ENCODE peak calls at places on chromosomes 5 and 9, in eight cellular contexts. R is NCI-H1105; Z is amygdala; B is MV-4-11; P is fibroblast of the conjunctiva; K is stimulated activated CD8-positive, alpha-beta memory T cell treated with anti-CD3 and anti-CD28 coated beads, Interleukin-4, amount 100 ng/mL, for 4 hours; E is T-helper 9 cell; T is amniotic epithelial cell. L is an unnamed sample.

GRCh38 chr5:1137567-1138444 is 25.9 kb upstream of the SLC12A7 start:
- DNase-seq in R (no peak), Z (no peak), B (peak), P (no peak), K (no peak), E (no peak), T (no peak), L (peak)

GRCh38 chr5:150779397-150780179 is 1.0 kb downstream of the SMIM3 start:
- DNase-seq in R (no peak), Z (no peak), B (peak), P (no peak), K (no peak), E (no peak), T (peak), L (no peak)

GRCh38 chr9:137295313-137296213 is 6.5 kb downstream of the NRARP start:
- DNase-seq in R (peak), Z (no peak), B (peak), P (no peak), K (no peak), E (peak), T (no peak), L (peak)

GRCh38 chr9:136617746-136618577 is 44.8 kb upstream of the EGFL7 start:
- DNase-seq in R (no peak), Z (no peak), B (peak), P (no peak), K (no peak), E (no peak), T (no peak), L (no peak)

GRCh38 chr9:132780230-132781007 is 97.7 kb downstream of the AK8 start:
- DNase-seq in R (no peak), Z (no peak), B (no peak), P (no peak), K (no peak), E (no peak), T (peak), L (no peak)

GRCh38 chr9:122020398-122020797 is 72.7 kb downstream of the TTLL11 start:
- DNase-seq in R (no peak), Z (no peak), B (no peak), P (no peak), K (no peak), E (no peak), T (no peak), L (no peak)

GRCh38 chr9:14313378-14313940 is 482 bp downstream of the NFIB start:
- DNase-seq in R (peak), Z (no peak), B (no peak), P (no peak), K (no peak), E (no peak), T (peak), L (peak)

GRCh38 chr5:40436535-40437237 is 243.0 kb upstream of the PTGER4 start:
- DNase-seq in R (no peak), Z (no peak), B (no peak), P (no peak), K (peak), E (peak), T (no peak), L (peak)

GRCh38 chr9:114737118-114737517 is 55.1 kb upstream of the TEX48 start:
- DNase-seq in R (no peak), Z (no peak), B (no peak), P (no peak), K (no peak), E (no peak), T (peak), L (no peak)

GRCh38 chr5:96026334-96027065 is 64.8 kb upstream of the ELL2 start:
- DNase-seq in R (no peak), Z (no peak), B (peak), P (no peak), K (no peak), E (no peak), T (peak), L (no peak)

GRCh38 chr5:145586664-145587307 is 248.4 kb downstream of the PRELID2 start:
- DNase-seq in R (no peak), Z (no peak), B (no peak), P (no peak), K (no peak), E (no peak), T (no peak), L (no peak)

GRCh38 chr5:153779852-153780251 is 258.9 kb downstream of the FAM114A2 start:
- DNase-seq in R (no peak), Z (no peak), B (no peak), P (no peak), K (no peak), E (no peak), T (no peak), L (no peak)

GRCh38 chr5:1555011-1555807 is 31.4 kb upstream of the LPCAT1 start:
- DNase-seq in R (peak), Z (no peak), B (peak), P (no peak), K (no peak), E (no peak), T (peak), L (no peak)

GRCh38 chr5:135308245-135308644 is 90.8 kb downstream of the MACROH2A1 start:
- DNase-seq in R (no peak), Z (no peak), B (peak), P (peak), K (no peak), E (no peak), T (peak), L (no peak)

L was measured in KBM-7.